ENCODE peak calls at places on chromosomes 6 and 20, in six cellular contexts. One of them, this sample, is unnamed.
A peak's percentile ranks its signal among the peaks of the same experiment; 100 is the strongest.

GRCh38 chr20:46568570-46569129 is 18.2 kb upstream of the OCSTAMP start:
- DNase-seq in psoas muscle: peak; percentile 87
- DNase-seq in heart left ventricle: peak; percentile 89
- DNase-seq in heart right ventricle: peak; percentile 92
- DNase-seq in left ventricle myocardium inferior: peak; percentile 87
- DNase-seq in BJ: no peak
- DNase-seq in this sample: peak; percentile 60

GRCh38 chr6:46637145-46637544 is 15.5 kb downstream of the CYP39A1 start:
- DNase-seq in psoas muscle: no peak
- DNase-seq in heart left ventricle: no peak
- DNase-seq in heart right ventricle: no peak
- DNase-seq in left ventricle myocardium inferior: no peak
- DNase-seq in BJ: peak; percentile 74
- DNase-seq in this sample: peak; percentile 70

GRCh38 chr20:46173652-46174468 is 55.7 kb downstream of the CD40 start:
- DNase-seq in psoas muscle: no peak
- DNase-seq in heart left ventricle: no peak
- DNase-seq in heart right ventricle: no peak
- DNase-seq in left ventricle myocardium inferior: no peak
- DNase-seq in BJ: no peak
- DNase-seq in this sample: no peak

GRCh38 chr6:106448000-106448426 is 87.5 kb downstream of the CRYBG1 start:
- DNase-seq in psoas muscle: no peak
- DNase-seq in heart left ventricle: peak; percentile 8
- DNase-seq in heart right ventricle: peak; percentile 26
- DNase-seq in left ventricle myocardium inferior: peak; percentile 34
- DNase-seq in BJ: no peak
- DNase-seq in this sample: no peak

GRCh38 chr20:33359399-33360261 is 41.7 kb downstream of the CDK5RAP1 start:
- DNase-seq in psoas muscle: no peak
- DNase-seq in heart left ventricle: no peak
- DNase-seq in heart right ventricle: no peak
- DNase-seq in left ventricle myocardium inferior: no peak
- DNase-seq in BJ: no peak
- DNase-seq in this sample: no peak

GRCh38 chr6:31794866-31795615 is 511 bp downstream of the VARS1 start:
- DNase-seq in psoas muscle: no peak
- DNase-seq in heart left ventricle: no peak
- DNase-seq in heart right ventricle: no peak
- DNase-seq in left ventricle myocardium inferior: no peak
- DNase-seq in BJ: no peak
- DNase-seq in this sample: no peak

GRCh38 chr6:19664050-19664449 is 173.1 kb upstream of the ID4 start:
- DNase-seq in psoas muscle: no peak
- DNase-seq in heart left ventricle: no peak
- DNase-seq in heart right ventricle: no peak
- DNase-seq in left ventricle myocardium inferior: no peak
- DNase-seq in BJ: no peak
- DNase-seq in this sample: no peak

GRCh38 chr6:113994934-113995342 is 24.0 kb upstream of the HDAC2 start:
- DNase-seq in psoas muscle: no peak
- DNase-seq in heart left ventricle: peak; percentile 26
- DNase-seq in heart right ventricle: no peak
- DNase-seq in left ventricle myocardium inferior: no peak
- DNase-seq in BJ: peak; percentile 54
- DNase-seq in this sample: peak; percentile 92

GRCh38 chr6:20202070-20202658 is 10.1 kb downstream of the MBOAT1 start:
- DNase-seq in psoas muscle: no peak
- DNase-seq in heart left ventricle: no peak
- DNase-seq in heart right ventricle: no peak
- DNase-seq in left ventricle myocardium inferior: no peak
- DNase-seq in BJ: no peak
- DNase-seq in this sample: peak; percentile 40

GRCh38 chr20:31368301-31368700 is at the start of gene DEFB118:
- DNase-seq in psoas muscle: no peak
- DNase-seq in heart left ventricle: no peak
- DNase-seq in heart right ventricle: no peak
- DNase-seq in left ventricle myocardium inferior: no peak
- DNase-seq in BJ: no peak
- DNase-seq in this sample: no peak

GRCh38 chr6:29887819-29888581 is 54.3 kb upstream of the HLA-A start:
- DNase-seq in psoas muscle: peak; percentile 80
- DNase-seq in heart left ventricle: peak; percentile 81
- DNase-seq in heart right ventricle: peak; percentile 82
- DNase-seq in left ventricle myocardium inferior: peak; percentile 80
- DNase-seq in BJ: no peak
- DNase-seq in this sample: peak; percentile 6

GRCh38 chr6:30578051-30578450 is 6.8 kb downstream of the ABCF1 start:
- DNase-seq in psoas muscle: no peak
- DNase-seq in heart left ventricle: no peak
- DNase-seq in heart right ventricle: no peak
- DNase-seq in left ventricle myocardium inferior: no peak
- DNase-seq in BJ: no peak
- DNase-seq in this sample: no peak

GRCh38 chr6:81999826-82000225 is 247.3 kb upstream of the TENT5A start:
- DNase-seq in psoas muscle: no peak
- DNase-seq in heart left ventricle: no peak
- DNase-seq in heart right ventricle: no peak
- DNase-seq in left ventricle myocardium inferior: no peak
- DNase-seq in BJ: no peak
- DNase-seq in this sample: peak; percentile 61

GRCh38 chr6:12566618-12567123 is 149.9 kb upstream of the PHACTR1 start:
- DNase-seq in psoas muscle: no peak
- DNase-seq in heart left ventricle: no peak
- DNase-seq in heart right ventricle: no peak
- DNase-seq in left ventricle myocardium inferior: no peak
- DNase-seq in BJ: no peak
- DNase-seq in this sample: no peak
- H3K4me3 ChIP-seq in psoas muscle: no peak overlapping the region
- H3K4me3 ChIP-seq in heart left ventricle: no peak overlapping the region
- H3K4me3 ChIP-seq in heart right ventricle: no peak overlapping the region
- H3K4me3 ChIP-seq in left ventricle myocardium inferior: no peak overlapping the region
- H3K4me3 ChIP-seq in BJ: no peak overlapping the region
- H3K4me3 ChIP-seq in this sample: no peak overlapping the region

DNA sequence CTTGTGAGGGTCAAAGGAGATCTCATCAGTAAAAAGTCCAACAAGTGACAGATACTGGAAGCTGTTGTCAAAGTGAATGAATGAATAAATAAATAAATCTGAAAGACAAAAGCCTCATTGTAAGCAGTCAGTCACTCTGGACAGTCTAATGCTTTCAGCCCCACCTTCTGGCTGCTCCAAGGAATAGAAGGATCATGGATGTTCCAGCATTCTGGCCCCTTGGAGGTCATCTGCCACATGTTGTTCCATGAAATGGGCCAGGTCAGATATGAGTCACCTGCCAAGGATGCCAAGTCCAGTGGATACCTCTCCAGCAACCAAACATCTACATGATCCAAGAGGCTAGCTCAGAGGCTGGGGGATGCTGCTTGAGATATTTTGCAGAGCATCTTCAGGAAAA is 185.6 kb downstream of the BMP7 start:
- DNase-seq in psoas muscle: no peak
- DNase-seq in heart left ventricle: no peak
- DNase-seq in heart right ventricle: no peak
- DNase-seq in left ventricle myocardium inferior: no peak
- DNase-seq in BJ: no peak
- DNase-seq in this sample: no peak
- TF ChIP-seq CTCF in psoas muscle: no peak
- TF ChIP-seq CTCF in heart left ventricle: no peak
- TF ChIP-seq CTCF in heart right ventricle: no peak
- TF ChIP-seq CTCF in left ventricle myocardium inferior: no peak
- TF ChIP-seq CTCF in BJ: peak; percentile 48
- TF ChIP-seq CTCF in this sample: no peak

DNA sequence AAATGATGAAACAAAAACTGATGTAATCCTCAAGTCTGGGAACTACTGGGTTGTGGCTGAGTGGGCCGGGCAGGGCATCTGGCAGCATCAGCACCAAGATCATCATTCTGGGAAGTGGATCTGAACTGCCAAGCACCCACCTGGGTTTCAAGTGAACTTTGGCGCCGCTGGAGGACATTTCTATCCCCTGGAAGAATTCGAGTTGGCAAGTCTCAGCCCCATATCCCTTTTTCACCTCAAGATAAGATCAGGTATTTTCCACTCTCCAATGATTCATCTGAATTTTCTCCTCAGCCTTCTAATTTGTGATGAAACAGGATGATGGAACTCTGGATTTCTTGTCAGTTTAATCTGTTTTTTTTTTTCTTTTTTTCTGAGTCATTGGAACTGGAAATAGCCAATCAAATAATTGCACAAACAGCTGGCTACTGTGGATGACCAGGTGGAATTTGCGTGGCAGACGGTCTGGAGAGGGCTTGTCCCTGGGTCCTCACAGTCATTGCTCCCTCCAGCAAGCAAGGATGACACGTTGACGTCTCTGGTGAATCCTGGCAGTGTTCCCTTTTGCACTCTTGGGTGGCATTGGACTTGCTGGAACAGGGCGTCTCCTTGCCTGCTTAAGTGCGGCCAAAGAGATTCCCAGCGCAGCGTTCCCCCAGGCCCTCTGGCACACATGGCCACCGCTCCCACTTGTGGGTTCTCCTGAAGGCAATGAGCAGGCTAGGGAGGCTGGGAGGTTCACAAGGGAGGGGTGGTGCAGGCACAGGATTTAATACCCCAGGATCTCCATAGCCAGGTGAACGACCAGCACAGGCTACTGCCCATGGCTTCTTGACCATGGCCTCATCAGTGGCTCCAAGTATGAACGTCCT is 80.4 kb downstream of the DHX35 start:
- DNase-seq in psoas muscle: no peak
- DNase-seq in heart left ventricle: no peak
- DNase-seq in heart right ventricle: no peak
- DNase-seq in left ventricle myocardium inferior: no peak
- DNase-seq in BJ: no peak
- DNase-seq in this sample: peak; percentile 57
- H3K4me3 ChIP-seq in psoas muscle: no peak overlapping the region
- H3K4me3 ChIP-seq in heart left ventricle: no peak overlapping the region
- H3K4me3 ChIP-seq in heart right ventricle: no peak overlapping the region
- H3K4me3 ChIP-seq in left ventricle myocardium inferior: no peak overlapping the region
- H3K4me3 ChIP-seq in BJ: no peak overlapping the region
- H3K4me3 ChIP-seq in this sample: no peak overlapping the region

GRCh38 chr20:62708591-62709536 is at the start of gene NTSR1:
- DNase-seq in psoas muscle: no peak
- DNase-seq in heart left ventricle: no peak
- DNase-seq in heart right ventricle: peak; percentile 7
- DNase-seq in left ventricle myocardium inferior: no peak
- DNase-seq in BJ: no peak
- DNase-seq in this sample: peak; percentile 24
- TF ChIP-seq CTCF in psoas muscle: no peak
- TF ChIP-seq CTCF in heart left ventricle: no peak
- TF ChIP-seq CTCF in heart right ventricle: no peak
- TF ChIP-seq CTCF in left ventricle myocardium inferior: no peak
- TF ChIP-seq CTCF in BJ: no peak
- TF ChIP-seq CTCF in this sample: no peak

GRCh38 chr6:109397020-109397419 is 14.8 kb upstream of the CD164 start:
- DNase-seq in psoas muscle: no peak
- DNase-seq in heart left ventricle: no peak
- DNase-seq in heart right ventricle: no peak
- DNase-seq in left ventricle myocardium inferior: no peak
- DNase-seq in BJ: no peak
- DNase-seq in this sample: peak; percentile 63

GRCh38 chr6:109389650-109390274 is 7.5 kb upstream of the CD164 start:
- DNase-seq in psoas muscle: no peak
- DNase-seq in heart left ventricle: peak; percentile 48
- DNase-seq in heart right ventricle: peak; percentile 28
- DNase-seq in left ventricle myocardium inferior: no peak
- DNase-seq in BJ: no peak
- DNase-seq in this sample: peak; percentile 75

GRCh38 chr6:109396319-109396718 is 14.1 kb upstream of the CD164 start:
- DNase-seq in psoas muscle: no peak
- DNase-seq in heart left ventricle: no peak
- DNase-seq in heart right ventricle: no peak
- DNase-seq in left ventricle myocardium inferior: no peak
- DNase-seq in BJ: no peak
- DNase-seq in this sample: no peak

GRCh38 chr6:109388265-109388664 is 6.0 kb upstream of the CD164 start:
- DNase-seq in psoas muscle: no peak
- DNase-seq in heart left ventricle: no peak
- DNase-seq in heart right ventricle: no peak
- DNase-seq in left ventricle myocardium inferior: no peak
- DNase-seq in BJ: no peak
- DNase-seq in this sample: no peak

DNA sequence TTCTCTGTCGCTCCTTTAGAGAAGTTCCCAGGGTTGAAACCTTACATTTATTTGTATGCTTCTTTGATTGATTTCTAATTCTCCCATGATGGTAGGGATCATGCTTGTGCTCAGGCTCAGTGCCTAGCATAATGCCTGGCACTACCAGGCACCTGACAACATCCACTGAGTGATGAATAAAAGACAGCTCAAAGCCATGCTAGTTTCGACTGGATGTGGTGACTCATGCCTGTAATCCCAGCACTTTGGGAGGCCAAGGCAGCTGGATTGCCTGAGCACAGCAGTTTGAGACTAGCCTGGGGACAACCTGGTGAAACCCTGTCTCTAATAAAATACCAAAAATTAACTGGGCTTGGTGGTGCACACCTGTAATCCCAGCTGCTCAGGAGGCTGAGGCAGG is 11.6 kb upstream of the CD164 start:
- DNase-seq in psoas muscle: no peak
- DNase-seq in heart left ventricle: no peak
- DNase-seq in heart right ventricle: no peak
- DNase-seq in left ventricle myocardium inferior: no peak
- DNase-seq in BJ: no peak
- DNase-seq in this sample: no peak
- H3K4me3 ChIP-seq in psoas muscle: no peak overlapping the region
- H3K4me3 ChIP-seq in heart left ventricle: no peak overlapping the region
- H3K4me3 ChIP-seq in heart right ventricle: no peak overlapping the region
- H3K4me3 ChIP-seq in left ventricle myocardium inferior: no peak overlapping the region
- H3K4me3 ChIP-seq in BJ: no peak overlapping the region
- H3K4me3 ChIP-seq in this sample: no peak overlapping the region

DNA sequence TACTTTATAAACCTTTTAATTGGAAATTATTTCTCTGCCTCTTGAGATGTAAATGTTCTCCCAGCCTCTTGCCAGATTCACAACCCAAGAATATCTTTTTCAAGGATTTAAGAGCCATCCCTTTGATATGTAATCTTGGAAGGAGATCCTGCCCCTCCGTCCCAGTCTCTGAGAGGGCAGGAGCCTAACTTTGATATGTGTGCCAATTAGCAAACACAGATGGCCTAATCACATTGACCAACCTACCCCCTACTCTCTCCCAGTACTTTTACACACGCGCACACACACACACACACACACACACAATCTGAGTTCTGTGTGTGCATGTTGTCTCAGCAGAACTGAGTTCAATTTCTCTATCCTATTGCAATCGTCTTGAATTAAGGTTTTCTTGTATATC is 623.8 kb downstream of the PHF3 start:
- DNase-seq in psoas muscle: no peak
- DNase-seq in heart left ventricle: no peak
- DNase-seq in heart right ventricle: no peak
- DNase-seq in left ventricle myocardium inferior: no peak
- DNase-seq in BJ: no peak
- DNase-seq in this sample: no peak
- TF ChIP-seq CTCF in psoas muscle: no peak
- TF ChIP-seq CTCF in heart left ventricle: no peak
- TF ChIP-seq CTCF in heart right ventricle: no peak
- TF ChIP-seq CTCF in left ventricle myocardium inferior: no peak
- TF ChIP-seq CTCF in BJ: no peak
- TF ChIP-seq CTCF in this sample: no peak

This sample was measured in fibroblast of the aortic adventitia.